ENCODE peak calls at places on chromosomes 4 and X, in four cellular contexts. E, C, B and L are unnamed samples.

GRCh38 chr4:107870916-107871786 is 46.4 kb downstream of the SGMS2 start:
- DNase-seq in E (no peak), B (no peak), C (no peak), L (no peak)

GRCh38 chr4:110632506-110633357 is 9.9 kb upstream of the PITX2 start:
- DNase-seq in B (no peak), C (no peak), E (no peak), L (no peak)

GRCh38 chrX:68945081-68945602 is 116.3 kb downstream of the EFNB1 start:
- DNase-seq in E (no peak), B (no peak), C (no peak), L (no peak)

GRCh38 chrX:15854080-15854655 is 445 bp downstream of the AP1S2 start:
- DNase-seq in B (peak; percentile 39), C (no peak), E (no peak), L (no peak)

GRCh38 chr4:184344435-184344834 is 126.8 kb upstream of the ENPP6 start:
- DNase-seq in C (no peak), B (no peak), E (no peak), L (no peak)

GRCh38 chrX:151701071-151701470 is 5.8 kb downstream of the PRRG3 start:
- DNase-seq in E (no peak), B (no peak), C (no peak), L (no peak)

GRCh38 chr4:155787113-155787710 is 28.4 kb downstream of the GUCY1B1 start:
- DNase-seq in C (peak; percentile 24), B (no peak), E (peak; percentile 30), L (peak; percentile 18)

GRCh38 chr4:7279902-7280301 is 87.6 kb downstream of the SORCS2 start:
- DNase-seq in B (no peak), C (no peak), E (no peak), L (no peak)

GRCh38 chrX:115339441-115340025 is 50.0 kb downstream of the LUZP4 start:
- DNase-seq in B (no peak), E (no peak), C (peak; percentile 37), L (peak; percentile 76)

GRCh38 chrX:103063918-103064434 is at the start of gene BEX1:
- DNase-seq in B (no peak), C (no peak), E (peak; percentile 71), L (no peak)

GRCh38 chr4:38562751-38563198 is 101.2 kb upstream of the KLF3 start:
- DNase-seq in C (peak; percentile 7), B (peak; percentile 41), E (no peak), L (no peak)

GRCh38 chr4:156413411-156413985 is 459.8 kb upstream of the CTSO start:
- DNase-seq in B (no peak), E (no peak), C (no peak), L (no peak)

GRCh38 chrX:25807022-25807421 is 331.1 kb upstream of the MAGEB18 start:
- DNase-seq in E (no peak), B (no peak), C (no peak), L (no peak)

GRCh38 chr4:85515701-85516100 is 40.8 kb downstream of the ARHGAP24 start:
- DNase-seq in B (no peak), E (no peak), C (no peak), L (no peak)

GRCh38 chr4:85510632-85510984 is 35.7 kb downstream of the ARHGAP24 start:
- DNase-seq in B (no peak), C (no peak), E (no peak), L (no peak)

GRCh38 chr4:85514783-85515182 is 39.8 kb downstream of the ARHGAP24 start:
- DNase-seq in C (no peak), B (no peak), E (no peak), L (no peak)

GRCh38 chr4:85512446-85513205 is 37.7 kb downstream of the ARHGAP24 start:
- DNase-seq in E (no peak), B (no peak), C (no peak), L (no peak)

GRCh38 chr4:85514117-85514516 is 39.2 kb downstream of the ARHGAP24 start:
- DNase-seq in B (no peak), C (no peak), E (no peak), L (no peak)
- H3K4me3 ChIP-seq in B (no peak overlapping the region), C (peak overlapping the region; percentile 0), E (no peak overlapping the region), L (no peak overlapping the region)

DNA sequence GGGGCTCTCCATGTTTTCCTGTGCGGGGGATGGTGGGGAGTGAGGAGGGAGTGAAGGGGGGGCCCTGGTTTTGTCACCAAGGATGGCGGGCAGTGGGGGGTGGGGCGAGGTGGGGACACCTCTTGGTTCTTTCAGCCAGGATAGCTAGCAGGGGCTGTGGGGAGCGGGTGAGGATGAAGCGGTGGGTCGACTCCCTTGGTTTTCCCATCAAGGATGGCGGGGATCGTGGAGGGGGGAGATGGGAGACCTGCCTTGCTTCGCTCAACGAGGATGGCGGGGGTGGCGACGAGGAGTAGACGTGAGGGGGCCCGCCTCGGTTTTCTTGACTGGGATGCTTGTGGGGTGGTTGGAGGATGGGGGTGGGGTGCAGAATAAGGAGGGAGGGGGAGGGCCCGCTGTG is 633 bp downstream of the FHL1 start:
- DNase-seq in E (no peak), C (no peak), B (no peak), L (no peak)
- H3K4me3 ChIP-seq in E (peak overlapping the region; percentile 52), C (peak overlapping the region; percentile 79), B (peak overlapping the region; percentile 87), L (peak overlapping the region; percentile 56)

DNA sequence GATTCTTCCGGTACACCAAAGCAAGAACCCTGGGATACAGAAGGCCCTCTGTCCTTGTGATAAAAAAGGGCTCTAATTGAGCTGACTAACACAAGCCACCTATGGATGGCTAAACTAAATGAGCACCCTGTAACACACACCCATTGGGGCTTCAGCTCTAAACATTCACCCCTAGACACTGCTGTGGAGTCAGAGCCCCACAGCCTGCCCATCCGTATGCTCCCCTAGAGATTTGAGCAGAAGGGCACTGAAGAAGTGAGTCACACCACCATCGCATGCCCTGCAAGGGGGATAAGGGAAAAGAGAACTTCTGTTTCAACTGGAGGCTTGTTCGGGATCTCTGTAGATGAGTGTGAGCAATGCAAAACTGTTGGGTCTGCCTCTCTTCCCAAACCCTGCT is 545.2 kb downstream of the KCTD8 start:
- DNase-seq in C (no peak), B (no peak), E (no peak), L (no peak)
- H3K4me3 ChIP-seq in C (no peak overlapping the region), B (no peak overlapping the region), E (no peak overlapping the region), L (no peak overlapping the region)

GRCh38 chr4:16051132-16051531 is 32.7 kb downstream of the PROM1 start:
- DNase-seq in C (no peak), B (no peak), E (no peak), L (no peak)

GRCh38 chr4:16055454-16055853 is 28.4 kb downstream of the PROM1 start:
- DNase-seq in B (no peak), E (no peak), C (no peak), L (no peak)

GRCh38 chr4:16052939-16053338 is 30.9 kb downstream of the PROM1 start:
- DNase-seq in C (no peak), E (no peak), B (no peak), L (no peak)

GRCh38 chr4:16056681-16057400 is 27.0 kb downstream of the PROM1 start:
- DNase-seq in C (no peak), B (no peak), E (no peak), L (no peak)

DNA sequence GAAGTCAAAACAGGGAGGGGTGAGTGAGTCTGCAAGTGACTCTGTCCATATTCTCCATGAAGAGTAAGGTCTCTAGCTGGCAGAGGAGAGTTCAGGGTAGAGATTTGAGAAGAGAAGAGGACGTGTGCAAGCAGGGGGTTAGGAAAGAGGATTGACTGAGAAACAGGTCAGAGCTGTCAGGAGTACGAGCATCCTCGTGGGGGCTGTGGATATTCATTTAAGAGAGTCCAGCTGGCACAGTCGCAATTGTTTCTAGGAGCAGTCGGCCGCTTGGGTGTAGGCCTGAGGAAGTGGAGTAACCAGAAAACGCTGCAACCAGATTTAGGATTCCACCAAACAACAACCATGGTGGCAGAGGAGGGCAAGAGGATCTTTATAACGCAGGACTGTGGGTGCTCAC is 27.9 kb downstream of the PROM1 start:
- DNase-seq in B (no peak), C (peak; percentile 8), E (no peak), L (no peak)
- H3K4me3 ChIP-seq in B (no peak overlapping the region), C (no peak overlapping the region), E (no peak overlapping the region), L (no peak overlapping the region)

GRCh38 chr4:112952301-112952700 is 97.2 kb upstream of the ANK2 start:
- DNase-seq in E (no peak), C (no peak), B (no peak), L (no peak)
- H3K4me3 ChIP-seq in E (no peak overlapping the region), C (no peak overlapping the region), B (no peak overlapping the region), L (no peak overlapping the region)

GRCh38 chrX:24147165-24147564 is 2.4 kb upstream of the ZFX start:
- DNase-seq in E (no peak), B (no peak), C (no peak), L (no peak)
- H3K4me3 ChIP-seq in E (no peak overlapping the region), B (no peak overlapping the region), C (no peak overlapping the region), L (no peak overlapping the region)